ENCODE peak calls at places on chromosomes 16 and 17, in seven cellular contexts. One of them, this sample, is unnamed.

GRCh38 chr17:19014628-19015215 is 10.2 kb upstream of the FAM83G start:
- DNase-seq in GDM1: no peak
- DNase-seq in neural progenitor cell: no peak
- DNase-seq in EL: no peak
- DNase-seq in H4: no peak
- DNase-seq in head of caudate nucleus: no peak
- DNase-seq in NCI-H2029 treated with DMSO at 0.1 percent for 48 hours: no peak
- DNase-seq in this sample: no peak

GRCh38 chr16:48164907-48165715 is 9.3 kb upstream of the ABCC12 start:
- DNase-seq in GDM1: peak
- DNase-seq in neural progenitor cell: peak
- DNase-seq in EL: peak
- DNase-seq in H4: peak
- DNase-seq in head of caudate nucleus: peak
- DNase-seq in NCI-H2029 treated with DMSO at 0.1 percent for 48 hours: peak
- DNase-seq in this sample: peak

GRCh38 chr17:50062323-50063243 is 6.7 kb downstream of the ITGA3 start:
- DNase-seq in GDM1: no peak
- DNase-seq in neural progenitor cell: no peak
- DNase-seq in EL: peak
- DNase-seq in H4: peak
- DNase-seq in head of caudate nucleus: no peak
- DNase-seq in NCI-H2029 treated with DMSO at 0.1 percent for 48 hours: no peak
- DNase-seq in this sample: no peak

GRCh38 chr16:49463529-49463928 is 89.9 kb downstream of the C16orf78 start:
- DNase-seq in GDM1: no peak
- DNase-seq in neural progenitor cell: peak
- DNase-seq in EL: no peak
- DNase-seq in H4: no peak
- DNase-seq in head of caudate nucleus: peak
- DNase-seq in NCI-H2029 treated with DMSO at 0.1 percent for 48 hours: no peak
- DNase-seq in this sample: no peak

GRCh38 chr17:10792156-10792555 is 11.7 kb downstream of the TMEM238L start:
- DNase-seq in GDM1: peak
- DNase-seq in neural progenitor cell: no peak
- DNase-seq in EL: no peak
- DNase-seq in H4: no peak
- DNase-seq in head of caudate nucleus: no peak
- DNase-seq in NCI-H2029 treated with DMSO at 0.1 percent for 48 hours: no peak
- DNase-seq in this sample: no peak

GRCh38 chr17:16456770-16457316 is 35.1 kb downstream of the LRRC75A start:
- DNase-seq in GDM1: no peak
- DNase-seq in neural progenitor cell: peak
- DNase-seq in EL: no peak
- DNase-seq in H4: no peak
- DNase-seq in head of caudate nucleus: peak
- DNase-seq in NCI-H2029 treated with DMSO at 0.1 percent for 48 hours: no peak
- DNase-seq in this sample: peak

GRCh38 chr16:84548971-84549844 is 44.7 kb upstream of the MEAK7 start:
- DNase-seq in GDM1: no peak
- DNase-seq in neural progenitor cell: no peak
- DNase-seq in EL: no peak
- DNase-seq in H4: no peak
- DNase-seq in head of caudate nucleus: no peak
- DNase-seq in NCI-H2029 treated with DMSO at 0.1 percent for 48 hours: no peak
- DNase-seq in this sample: peak

GRCh38 chr17:78920528-78920927 is 4.7 kb downstream of the TIMP2 start:
- DNase-seq in GDM1: no peak
- DNase-seq in neural progenitor cell: no peak
- DNase-seq in EL: no peak
- DNase-seq in H4: no peak
- DNase-seq in head of caudate nucleus: no peak
- DNase-seq in NCI-H2029 treated with DMSO at 0.1 percent for 48 hours: no peak
- DNase-seq in this sample: no peak

GRCh38 chr17:40304464-40304863 is 4.5 kb upstream of the RARA start:
- DNase-seq in GDM1: no peak
- DNase-seq in neural progenitor cell: no peak
- DNase-seq in EL: peak
- DNase-seq in H4: no peak
- DNase-seq in head of caudate nucleus: no peak
- DNase-seq in NCI-H2029 treated with DMSO at 0.1 percent for 48 hours: no peak
- DNase-seq in this sample: no peak

GRCh38 chr17:78550464-78550863 is 26.7 kb downstream of the DNAH17 start:
- DNase-seq in GDM1: no peak
- DNase-seq in neural progenitor cell: no peak
- DNase-seq in EL: no peak
- DNase-seq in H4: no peak
- DNase-seq in head of caudate nucleus: no peak
- DNase-seq in NCI-H2029 treated with DMSO at 0.1 percent for 48 hours: no peak
- DNase-seq in this sample: no peak

GRCh38 chr17:67221062-67221998 is 23.7 kb downstream of the HELZ start:
- DNase-seq in GDM1: peak
- DNase-seq in neural progenitor cell: peak
- DNase-seq in EL: peak
- DNase-seq in H4: peak
- DNase-seq in head of caudate nucleus: no peak
- DNase-seq in NCI-H2029 treated with DMSO at 0.1 percent for 48 hours: no peak
- DNase-seq in this sample: peak

GRCh38 chr16:69833357-69833781 is 71.2 kb downstream of the WWP2 start:
- DNase-seq in GDM1: no peak
- DNase-seq in neural progenitor cell: no peak
- DNase-seq in EL: no peak
- DNase-seq in H4: no peak
- DNase-seq in head of caudate nucleus: no peak
- DNase-seq in NCI-H2029 treated with DMSO at 0.1 percent for 48 hours: no peak
- DNase-seq in this sample: peak

GRCh38 chr16:20941635-20941926 is 41.0 kb downstream of the LYRM1 start:
- DNase-seq in GDM1: no peak
- DNase-seq in neural progenitor cell: no peak
- DNase-seq in EL: no peak
- DNase-seq in H4: no peak
- DNase-seq in head of caudate nucleus: no peak
- DNase-seq in NCI-H2029 treated with DMSO at 0.1 percent for 48 hours: no peak
- DNase-seq in this sample: no peak

GRCh38 chr16:48188449-48189102 is 32.8 kb upstream of the ABCC12 start:
- DNase-seq in GDM1: peak
- DNase-seq in neural progenitor cell: no peak
- DNase-seq in EL: no peak
- DNase-seq in H4: no peak
- DNase-seq in head of caudate nucleus: no peak
- DNase-seq in NCI-H2029 treated with DMSO at 0.1 percent for 48 hours: no peak
- DNase-seq in this sample: peak